ENCODE peak calls at places on chromosome 13, in five cellular contexts. R is IMR-90, E is ovary, O is adrenal gland, L is uterus. Y is an unnamed sample. For H3K4me1, the result is how much of the 10 kb centered on the place peaks cover.

GRCh38 chr13:84418041-84418440 is 535.8 kb upstream of the SLITRK1 start:
- DNase-seq in E (no peak), L (no peak), R (no peak), O (no peak), Y (no peak)

GRCh38 chr13:57123660-57124059 is 17.1 kb upstream of the PRR20A start:
- DNase-seq in E (no peak), L (no peak), O (peak), R (no peak), Y (peak)

GRCh38 chr13:45781553-45782326 is 69.8 kb downstream of the SIAH3 start:
- DNase-seq in E (no peak), O (peak), R (no peak), L (peak), Y (peak)

GRCh38 chr13:33205804-33206221 is 79.7 kb downstream of the STARD13 start:
- DNase-seq in L (no peak), E (no peak), O (peak), R (peak), Y (peak)

GRCh38 chr13:100394005-100394695 is 194.4 kb downstream of the GGACT start:
- DNase-seq in E (no peak), O (no peak), L (no peak), R (peak), Y (no peak)

GRCh38 chr13:102571075-102571474 is 25.7 kb upstream of the TPP2 start:
- DNase-seq in E (no peak), O (no peak), L (no peak), R (no peak), Y (no peak)

GRCh38 chr13:113497217-113497616 is 6.7 kb upstream of the DCUN1D2 start:
- DNase-seq in L (no peak), E (no peak), R (peak), O (no peak), Y (no peak)

GRCh38 chr13:74424455-74424854 is 290.3 kb upstream of the KLF12 start:
- DNase-seq in O (no peak), L (no peak), E (no peak), R (no peak), Y (no peak)

GRCh38 chr13:52399708-52400107 is 6.3 kb downstream of the THSD1 start:
- DNase-seq in R (peak), L (no peak), O (no peak), E (no peak), Y (no peak)

GRCh38 chr13:103898481-103898880 is 832.3 kb upstream of the SLC10A2 start:
- DNase-seq in E (no peak), L (no peak), O (no peak), R (no peak), Y (no peak)

GRCh38 chr13:60369242-60369641 is 27.8 kb upstream of the TDRD3 start:
- DNase-seq in E (no peak), O (no peak), R (peak), L (no peak), Y (no peak)

GRCh38 chr13:27442071-27442647 is 8.2 kb downstream of the MTIF3 start:
- DNase-seq in O (no peak), L (no peak), E (no peak), R (no peak), Y (no peak)

GRCh38 chr13:27446986-27447583 is 3.3 kb downstream of the MTIF3 start:
- DNase-seq in E (no peak), R (no peak), O (no peak), L (no peak), Y (no peak)

GRCh38 chr13:27440408-27440807 is 10.0 kb downstream of the MTIF3 start:
- DNase-seq in R (no peak), L (no peak), E (no peak), O (no peak), Y (no peak)

GRCh38 chr13:27448308-27448707 is 2.1 kb downstream of the MTIF3 start:
- DNase-seq in L (no peak), R (no peak), E (no peak), O (no peak), Y (no peak)

GRCh38 chr13:27442797-27443196 is 7.6 kb downstream of the MTIF3 start:
- DNase-seq in E (no peak), L (no peak), O (no peak), R (no peak), Y (no peak)
- H3K4me1 ChIP-seq in E (under half), L (under half), O (under half), R (under half), Y (under half)

DNA sequence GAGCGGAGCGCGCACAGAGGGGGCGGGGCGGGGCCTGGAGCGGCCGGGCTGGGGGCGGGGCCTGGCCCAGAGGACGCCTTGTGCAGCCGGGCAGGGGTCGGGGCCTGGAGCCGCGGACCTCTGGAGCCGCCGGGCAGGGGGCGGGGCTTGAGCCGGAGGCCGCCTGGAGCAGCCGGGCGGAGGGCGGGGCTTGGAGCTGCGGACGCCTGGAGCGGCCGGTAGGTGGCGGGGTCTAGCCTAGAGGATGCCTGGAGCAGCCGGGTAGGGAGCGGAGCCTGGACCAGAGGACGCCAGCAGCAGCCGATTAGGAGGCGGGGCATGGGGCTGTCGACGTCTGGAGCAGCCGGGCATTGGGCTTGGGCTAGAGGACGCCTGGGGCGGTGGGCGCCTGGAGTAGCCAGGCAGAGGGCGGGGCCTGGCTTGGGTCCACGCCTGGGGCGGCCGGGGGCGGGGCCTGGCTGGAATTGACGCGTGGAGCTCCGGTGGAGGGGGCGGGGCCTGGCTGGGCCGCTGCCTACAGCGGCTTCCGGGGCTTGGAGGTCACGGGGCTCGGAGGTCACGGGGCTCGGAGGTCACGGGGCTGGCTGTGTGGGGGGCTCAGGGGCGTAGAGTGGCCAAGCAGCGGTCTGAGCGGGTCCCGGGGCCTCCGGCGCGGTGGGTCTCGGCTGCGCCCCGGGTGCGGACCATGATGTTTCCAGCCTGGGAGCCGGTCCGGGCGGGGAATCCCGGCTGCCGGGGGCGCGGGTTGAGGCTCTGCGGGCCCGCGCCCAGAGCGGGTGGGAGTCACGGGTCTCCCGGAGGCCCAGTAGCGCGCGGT is at the start of gene ANKRD10:
- DNase-seq in R (peak), L (peak), O (peak), E (peak), Y (peak)
- TF ChIP-seq POLR2A in R (peak), L (peak), O (peak), E (peak), Y (peak)

GRCh38 chr13:98487522-98487921 is 89.4 kb downstream of the STK24 start:
- DNase-seq in L (no peak), O (no peak), R (no peak), E (no peak), Y (no peak)

GRCh38 chr13:98490866-98491265 is 86.0 kb downstream of the STK24 start:
- DNase-seq in L (no peak), O (no peak), R (no peak), E (no peak), Y (no peak)

GRCh38 chr13:98490195-98490771 is 86.6 kb downstream of the STK24 start:
- DNase-seq in L (no peak), E (no peak), R (no peak), O (no peak), Y (no peak)

GRCh38 chr13:98488736-98489135 is 88.2 kb downstream of the STK24 start:
- DNase-seq in L (no peak), E (no peak), O (no peak), R (no peak), Y (no peak)

GRCh38 chr13:98489446-98490194 is 87.3 kb downstream of the STK24 start:
- DNase-seq in E (no peak), L (no peak), O (no peak), R (no peak), Y (no peak)
- H3K27ac ChIP-seq in E (no peak), L (no peak), O (no peak), R (no peak), Y (no peak)

GRCh38 chr13:30572859-30573275 is 44.9 kb upstream of the USPL1 start:
- DNase-seq in L (no peak), E (no peak), R (peak), O (no peak), Y (peak)
- H3K4me1 ChIP-seq in L (under half), E (under half), R (under half), O (under half), Y (under half)